ENCODE peak calls at places on chromosomes 2 and 18, in four cellular contexts. One of them, this sample, is unnamed.
A peak's percentile ranks its signal among the peaks of the same experiment; 100 is the strongest.

GRCh38 chr2:246489-247145 is 17.2 kb downstream of the SH3YL1 start:
- DNase-seq in GM12878: no peak
- DNase-seq in H1: no peak
- DNase-seq in K562: peak; percentile 71
- DNase-seq in this sample: peak; percentile 36

GRCh38 chr2:105712166-105712915 is 32.4 kb upstream of the NCK2 start:
- DNase-seq in GM12878: no peak
- DNase-seq in K562: no peak
- DNase-seq in H1: no peak
- DNase-seq in this sample: no peak

GRCh38 chr2:124296470-124296869 is 271.4 kb downstream of the CNTNAP5 start:
- DNase-seq in GM12878: no peak
- DNase-seq in H1: no peak
- DNase-seq in K562: no peak
- DNase-seq in this sample: no peak

GRCh38 chr18:55509631-55510372 is 78.2 kb downstream of the TCF4 start:
- DNase-seq in K562: peak; percentile 17
- DNase-seq in GM12878: peak; percentile 17
- DNase-seq in H1: no peak
- DNase-seq in this sample: no peak

GRCh38 chr2:176081993-176082884 is 1.5 kb downstream of the EVX2 start:
- DNase-seq in K562: no peak
- DNase-seq in GM12878: no peak
- DNase-seq in H1: peak; percentile 68
- DNase-seq in this sample: no peak

GRCh38 chr18:66495844-66496243 is 108.0 kb downstream of the CDH19 start:
- DNase-seq in GM12878: no peak
- DNase-seq in K562: peak; percentile 8
- DNase-seq in H1: peak; percentile 85
- DNase-seq in this sample: no peak

GRCh38 chr18:10750386-10751035 is 224.7 kb downstream of the NAPG start:
- DNase-seq in K562: no peak
- DNase-seq in H1: no peak
- DNase-seq in GM12878: no peak
- DNase-seq in this sample: no peak

GRCh38 chr18:79815657-79816056 is 17.9 kb downstream of the KCNG2 start:
- DNase-seq in H1: no peak
- DNase-seq in K562: no peak
- DNase-seq in GM12878: no peak
- DNase-seq in this sample: no peak

GRCh38 chr18:59907172-59907571 is 7.4 kb downstream of the PMAIP1 start:
- DNase-seq in H1: no peak
- DNase-seq in GM12878: no peak
- DNase-seq in K562: no peak
- DNase-seq in this sample: no peak

GRCh38 chr2:201257381-201257940 is 2.9 kb upstream of the CASP8 start:
- DNase-seq in GM12878: no peak
- DNase-seq in H1: peak; percentile 43
- DNase-seq in K562: peak; percentile 60
- DNase-seq in this sample: no peak

GRCh38 chr2:198004173-198004572 is 199.8 kb downstream of the PLCL1 start:
- DNase-seq in K562: no peak
- DNase-seq in H1: no peak
- DNase-seq in GM12878: no peak
- DNase-seq in this sample: no peak

GRCh38 chr2:173407176-173407575 is 52.5 kb downstream of the CDCA7 start:
- DNase-seq in GM12878: no peak
- DNase-seq in K562: no peak
- DNase-seq in H1: no peak
- DNase-seq in this sample: no peak

GRCh38 chr2:47566207-47566858 is 163.4 kb downstream of the MSH2 start:
- DNase-seq in H1: no peak
- DNase-seq in K562: no peak
- DNase-seq in GM12878: no peak
- DNase-seq in this sample: no peak

GRCh38 chr2:66569321-66569851 is 134.5 kb downstream of the MEIS1 start:
- DNase-seq in H1: no peak
- DNase-seq in K562: peak; percentile 69
- DNase-seq in GM12878: no peak
- DNase-seq in this sample: no peak

GRCh38 chr18:6795307-6795706 is 65.8 kb downstream of the ARHGAP28 start:
- DNase-seq in GM12878: no peak
- DNase-seq in H1: no peak
- DNase-seq in K562: no peak
- DNase-seq in this sample: no peak

GRCh38 chr2:212970132-212970531 is 181.3 kb downstream of the IKZF2 start:
- DNase-seq in K562: no peak
- DNase-seq in GM12878: no peak
- DNase-seq in H1: no peak
- DNase-seq in this sample: no peak

GRCh38 chr18:8994603-8995002 is 107.9 kb upstream of the NDUFV2 start:
- DNase-seq in GM12878: no peak
- DNase-seq in K562: peak; percentile 84
- DNase-seq in H1: no peak
- DNase-seq in this sample: no peak

DNA sequence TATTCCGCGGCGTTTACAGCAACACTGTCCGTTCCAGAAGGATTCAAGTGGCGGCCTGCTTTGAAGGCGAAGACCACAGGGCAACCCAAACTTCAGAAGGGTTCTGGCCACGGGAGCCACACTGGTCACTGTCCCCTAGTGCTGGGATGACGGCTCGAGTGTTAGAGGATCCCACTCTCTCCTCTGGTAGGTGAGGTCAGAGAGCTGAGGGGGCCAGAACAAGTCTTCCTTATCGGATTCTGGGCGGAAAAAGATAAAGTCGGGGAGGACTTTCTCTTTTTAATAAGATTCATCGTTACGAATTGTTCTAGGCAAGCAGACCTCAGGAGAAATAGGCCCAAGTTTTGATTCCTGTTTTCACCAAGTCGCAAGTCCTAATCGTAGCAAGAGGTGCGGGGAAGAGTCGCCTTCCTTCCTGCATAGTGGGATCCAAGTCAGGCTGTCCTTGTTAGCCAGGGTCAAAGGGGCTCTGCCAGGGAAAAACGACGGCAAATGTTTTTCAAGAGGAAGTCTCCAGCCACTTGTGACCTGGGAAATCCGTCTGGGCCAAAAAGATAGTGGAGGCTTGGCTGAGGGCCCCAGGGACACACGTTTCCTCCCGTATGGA is 862 bp upstream of the MYL12A start:
- DNase-seq in K562: peak; percentile 89
- DNase-seq in H1: no peak
- DNase-seq in GM12878: no peak
- DNase-seq in this sample: no peak
- TF ChIP-seq ATF3 in K562: no peak
- TF ChIP-seq ATF3 in H1: no peak
- TF ChIP-seq ATF3 in GM12878: no peak
- TF ChIP-seq ATF3 in this sample: no peak

DNA sequence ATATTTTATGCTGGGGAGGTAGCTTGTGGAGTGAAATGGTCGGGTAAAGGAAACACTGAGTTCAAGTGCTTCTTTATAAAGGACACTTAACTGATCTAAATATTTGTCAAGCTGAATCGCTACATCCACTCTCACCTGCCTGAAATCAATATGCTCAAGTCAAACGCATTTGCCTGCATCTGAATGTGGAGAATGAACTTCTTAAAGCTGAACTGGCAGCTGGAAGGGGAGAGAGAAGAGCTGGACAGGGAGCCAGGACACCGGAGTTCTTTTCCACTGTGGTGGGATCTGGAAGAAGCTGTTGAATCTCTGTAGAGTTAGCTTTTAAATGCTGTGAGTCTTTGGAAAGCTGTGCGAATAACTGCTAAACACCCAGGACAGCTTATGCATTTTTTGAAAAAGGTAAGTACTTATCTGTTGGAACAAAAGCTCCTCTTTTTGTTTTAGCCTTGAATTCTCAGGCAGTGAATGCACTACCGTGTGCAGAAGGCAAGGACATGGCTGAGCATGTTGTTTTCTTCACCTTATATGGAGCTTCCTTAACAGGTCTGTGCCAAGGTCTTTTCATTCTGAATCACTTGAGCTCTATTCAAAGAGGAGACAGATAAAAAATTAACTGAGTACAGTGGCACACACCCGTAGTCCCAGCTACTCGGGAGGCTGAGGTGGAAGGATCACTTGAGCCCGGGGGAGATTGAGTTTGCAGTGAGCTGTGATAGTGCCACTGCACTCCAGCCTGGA is 74.2 kb upstream of the KLF7 start:
- DNase-seq in K562: no peak
- DNase-seq in H1: no peak
- DNase-seq in GM12878: no peak
- DNase-seq in this sample: no peak
- TF ChIP-seq SP1 in K562: no peak
- TF ChIP-seq SP1 in H1: no peak
- TF ChIP-seq SP1 in GM12878: no peak
- TF ChIP-seq SP1 in this sample: no peak

GRCh38 chr2:119463990-119464389 is 32.3 kb downstream of the TMEM37 start:
- DNase-seq in GM12878: no peak
- DNase-seq in K562: no peak
- DNase-seq in H1: no peak
- DNase-seq in this sample: no peak
- TF ChIP-seq EGR1 in GM12878: no peak
- TF ChIP-seq EGR1 in K562: no peak
- TF ChIP-seq EGR1 in H1: no peak
- TF ChIP-seq EGR1 in this sample: no peak

DNA sequence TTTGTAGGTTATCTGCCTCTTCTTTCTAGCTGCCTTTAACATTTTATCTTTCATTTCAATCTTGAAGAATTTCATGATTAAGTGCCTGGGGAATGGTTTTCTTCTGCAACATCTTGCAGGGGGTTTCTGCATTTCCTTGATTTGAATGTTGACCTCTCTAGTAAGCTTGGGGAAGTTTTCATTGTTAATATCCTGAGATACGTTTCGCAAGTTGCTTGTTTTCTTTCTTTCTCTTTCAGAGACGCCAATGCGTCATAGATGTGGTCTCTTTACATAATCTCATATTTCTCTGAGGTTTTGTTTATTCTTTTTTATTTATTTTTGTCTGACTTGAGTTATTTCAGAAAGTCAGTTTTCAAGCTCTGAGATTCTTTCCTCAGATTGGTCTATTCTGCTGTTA is 225.7 kb downstream of the XIRP2 start:
- DNase-seq in K562: no peak
- DNase-seq in GM12878: no peak
- DNase-seq in H1: no peak
- DNase-seq in this sample: no peak
- TF ChIP-seq ATF3 in K562: no peak
- TF ChIP-seq ATF3 in GM12878: no peak
- TF ChIP-seq ATF3 in H1: no peak
- TF ChIP-seq ATF3 in this sample: no peak

DNA sequence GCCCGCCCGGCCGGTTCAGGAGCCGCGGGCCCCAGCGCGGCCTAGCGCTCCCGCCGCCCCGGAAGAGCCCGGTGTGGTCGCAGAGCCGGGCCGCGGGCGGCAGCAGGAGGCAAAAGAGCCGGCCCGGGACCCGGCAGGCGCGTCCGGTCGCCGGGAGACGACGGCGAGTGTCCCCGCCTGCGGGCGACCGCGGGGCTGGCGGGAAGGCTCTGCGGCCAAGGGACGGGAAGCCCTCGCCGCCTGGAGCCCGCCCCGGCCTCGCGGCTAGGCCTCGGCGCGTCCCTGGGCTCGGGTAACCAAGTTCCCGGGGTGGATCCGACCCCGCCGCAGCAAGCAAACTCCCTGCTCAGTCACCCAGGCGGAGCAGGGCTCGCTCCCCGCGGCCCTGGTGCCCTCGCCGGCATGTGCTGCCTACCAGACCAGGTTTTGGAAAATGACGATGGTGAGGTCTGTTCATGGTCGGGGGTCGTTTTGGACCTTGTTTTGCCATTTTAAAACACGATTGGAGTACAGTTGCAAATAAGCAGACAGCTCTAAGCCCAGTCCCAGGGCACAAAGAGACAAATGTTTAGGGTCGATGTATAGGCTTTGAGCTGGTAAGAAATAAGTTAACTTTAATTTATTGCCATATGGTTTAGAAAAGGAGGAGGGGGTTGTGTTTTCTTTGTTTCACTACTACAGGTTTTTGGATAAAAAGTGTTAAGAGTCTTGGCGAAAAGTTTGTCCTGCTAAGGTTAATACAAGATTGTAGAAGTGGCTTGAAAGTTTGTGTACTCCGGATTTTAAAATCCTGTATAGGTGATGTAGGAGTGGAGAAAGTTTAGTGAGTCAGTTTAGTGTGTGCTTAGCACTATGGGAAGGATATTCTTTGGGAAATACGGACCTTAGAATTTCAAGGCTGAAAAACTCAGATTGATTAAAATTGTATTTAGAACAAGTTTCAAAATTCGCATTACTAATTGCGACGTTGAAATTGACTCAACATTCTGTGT is 1.1 kb downstream of the KCMF1 start:
- DNase-seq in GM12878: no peak
- DNase-seq in H1: peak; percentile 69
- DNase-seq in K562: peak; percentile 59
- DNase-seq in this sample: no peak
- TF ChIP-seq SP1 in GM12878: no peak
- TF ChIP-seq SP1 in H1: no peak
- TF ChIP-seq SP1 in K562: no peak
- TF ChIP-seq SP1 in this sample: no peak

DNA sequence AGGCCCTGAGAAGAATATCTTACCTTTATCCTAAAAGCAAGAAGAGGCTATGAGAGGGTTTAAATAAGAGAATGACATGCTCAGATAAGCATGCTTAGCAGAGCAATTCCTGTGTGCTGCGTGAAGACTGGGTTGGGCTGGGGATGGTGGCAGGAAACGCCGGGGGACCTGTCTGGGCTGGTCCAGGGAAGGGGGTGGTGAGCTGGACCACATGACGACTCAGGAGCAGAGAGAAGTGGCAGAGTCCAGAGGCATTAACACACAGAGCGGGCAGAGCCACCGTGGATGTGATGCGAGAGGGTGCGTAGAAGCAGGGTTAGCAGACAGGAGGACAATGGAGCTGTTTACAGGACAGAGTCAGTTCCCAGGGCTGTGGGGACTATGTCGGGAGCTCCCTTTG is 84.5 kb downstream of the ZBTB7C start:
- DNase-seq in K562: no peak
- DNase-seq in H1: no peak
- DNase-seq in GM12878: no peak
- DNase-seq in this sample: no peak
- TF ChIP-seq EGR1 in K562: no peak
- TF ChIP-seq EGR1 in H1: no peak
- TF ChIP-seq EGR1 in GM12878: no peak
- TF ChIP-seq EGR1 in this sample: no peak

This sample was measured in HCT116.